ENCODE peak calls at places on chromosomes 3 and 15, in seven cellular contexts. One of them, this sample, is unnamed.

GRCh38 chr3:132422531-132422930 is 5.2 kb downstream of the DNAJC13 start:
- DNase-seq in OCI-LY7: no peak
- DNase-seq in A673: no peak
- DNase-seq in foreskin fibroblast: no peak
- DNase-seq in neural progenitor cell: no peak
- DNase-seq in AG10803: no peak
- DNase-seq in BE2C: no peak
- DNase-seq in this sample: no peak

GRCh38 chr3:138180375-138181029 is 5.8 kb upstream of the DBR1 start:
- DNase-seq in OCI-LY7: peak
- DNase-seq in A673: peak
- DNase-seq in foreskin fibroblast: peak
- DNase-seq in neural progenitor cell: peak
- DNase-seq in AG10803: peak
- DNase-seq in BE2C: peak
- DNase-seq in this sample: no peak

GRCh38 chr3:19866751-19867347 is 67.2 kb downstream of the EFHB start:
- DNase-seq in OCI-LY7: peak
- DNase-seq in A673: peak
- DNase-seq in foreskin fibroblast: peak
- DNase-seq in neural progenitor cell: peak
- DNase-seq in AG10803: peak
- DNase-seq in BE2C: peak
- DNase-seq in this sample: no peak

GRCh38 chr3:69386535-69387385 is 872 bp upstream of the FRMD4B start:
- DNase-seq in OCI-LY7: no peak
- DNase-seq in A673: no peak
- DNase-seq in foreskin fibroblast: no peak
- DNase-seq in neural progenitor cell: peak
- DNase-seq in AG10803: no peak
- DNase-seq in BE2C: no peak
- DNase-seq in this sample: no peak

GRCh38 chr3:64730651-64731050 is 42.9 kb upstream of the ADAMTS9 start:
- DNase-seq in OCI-LY7: no peak
- DNase-seq in A673: no peak
- DNase-seq in foreskin fibroblast: no peak
- DNase-seq in neural progenitor cell: no peak
- DNase-seq in AG10803: no peak
- DNase-seq in BE2C: peak
- DNase-seq in this sample: no peak

GRCh38 chr15:70504305-70504951 is 258.9 kb downstream of the UACA start:
- DNase-seq in OCI-LY7: peak
- DNase-seq in A673: peak
- DNase-seq in foreskin fibroblast: peak
- DNase-seq in neural progenitor cell: no peak
- DNase-seq in AG10803: peak
- DNase-seq in BE2C: peak
- DNase-seq in this sample: no peak

GRCh38 chr15:74453925-74454763 is 6.8 kb downstream of the UBL7 start:
- DNase-seq in OCI-LY7: no peak
- DNase-seq in A673: peak
- DNase-seq in foreskin fibroblast: no peak
- DNase-seq in neural progenitor cell: no peak
- DNase-seq in AG10803: no peak
- DNase-seq in BE2C: no peak
- DNase-seq in this sample: no peak

GRCh38 chr3:141477224-141477623 is 9.6 kb upstream of the RASA2 start:
- DNase-seq in OCI-LY7: no peak
- DNase-seq in A673: no peak
- DNase-seq in foreskin fibroblast: peak
- DNase-seq in neural progenitor cell: no peak
- DNase-seq in AG10803: peak
- DNase-seq in BE2C: no peak
- DNase-seq in this sample: no peak

GRCh38 chr3:172201990-172202318 is 162.6 kb downstream of the FNDC3B start:
- DNase-seq in OCI-LY7: no peak
- DNase-seq in A673: peak
- DNase-seq in foreskin fibroblast: peak
- DNase-seq in neural progenitor cell: no peak
- DNase-seq in AG10803: peak
- DNase-seq in BE2C: no peak
- DNase-seq in this sample: no peak

GRCh38 chr3:52843116-52843865 is 8.5 kb upstream of the MUSTN1 start:
- DNase-seq in OCI-LY7: no peak
- DNase-seq in A673: no peak
- DNase-seq in foreskin fibroblast: no peak
- DNase-seq in neural progenitor cell: peak
- DNase-seq in AG10803: no peak
- DNase-seq in BE2C: no peak
- DNase-seq in this sample: no peak

GRCh38 chr15:33907326-33907725 is 61.0 kb upstream of the CHRM5 start:
- DNase-seq in OCI-LY7: no peak
- DNase-seq in A673: no peak
- DNase-seq in foreskin fibroblast: no peak
- DNase-seq in neural progenitor cell: no peak
- DNase-seq in AG10803: peak
- DNase-seq in BE2C: no peak
- DNase-seq in this sample: no peak

GRCh38 chr15:69813881-69814280 is 283.8 kb downstream of the TLE3 start:
- DNase-seq in OCI-LY7: no peak
- DNase-seq in A673: no peak
- DNase-seq in foreskin fibroblast: no peak
- DNase-seq in neural progenitor cell: no peak
- DNase-seq in AG10803: no peak
- DNase-seq in BE2C: no peak
- DNase-seq in this sample: no peak

GRCh38 chr3:197278933-197279332 is 19.5 kb downstream of the DLG1 start:
- DNase-seq in OCI-LY7: no peak
- DNase-seq in A673: no peak
- DNase-seq in foreskin fibroblast: no peak
- DNase-seq in neural progenitor cell: no peak
- DNase-seq in AG10803: no peak
- DNase-seq in BE2C: no peak
- DNase-seq in this sample: no peak

GRCh38 chr3:49775538-49775937 is 10.8 kb downstream of the IP6K1 start:
- DNase-seq in OCI-LY7: no peak
- DNase-seq in A673: no peak
- DNase-seq in foreskin fibroblast: no peak
- DNase-seq in neural progenitor cell: no peak
- DNase-seq in AG10803: peak
- DNase-seq in BE2C: peak
- DNase-seq in this sample: no peak

GRCh38 chr3:114879059-114880031 is 267.7 kb downstream of the ZBTB20 start:
- DNase-seq in OCI-LY7: no peak
- DNase-seq in A673: peak
- DNase-seq in foreskin fibroblast: peak
- DNase-seq in neural progenitor cell: no peak
- DNase-seq in AG10803: peak
- DNase-seq in BE2C: no peak
- DNase-seq in this sample: no peak

GRCh38 chr3:127389913-127390312 is 102.1 kb upstream of the PRR20G start:
- DNase-seq in OCI-LY7: no peak
- DNase-seq in A673: no peak
- DNase-seq in foreskin fibroblast: no peak
- DNase-seq in neural progenitor cell: no peak
- DNase-seq in AG10803: no peak
- DNase-seq in BE2C: no peak
- DNase-seq in this sample: no peak

GRCh38 chr3:186417791-186418190 is 55.8 kb upstream of the DGKG start:
- DNase-seq in OCI-LY7: no peak
- DNase-seq in A673: peak
- DNase-seq in foreskin fibroblast: peak
- DNase-seq in neural progenitor cell: no peak
- DNase-seq in AG10803: peak
- DNase-seq in BE2C: no peak
- DNase-seq in this sample: no peak

DNA sequence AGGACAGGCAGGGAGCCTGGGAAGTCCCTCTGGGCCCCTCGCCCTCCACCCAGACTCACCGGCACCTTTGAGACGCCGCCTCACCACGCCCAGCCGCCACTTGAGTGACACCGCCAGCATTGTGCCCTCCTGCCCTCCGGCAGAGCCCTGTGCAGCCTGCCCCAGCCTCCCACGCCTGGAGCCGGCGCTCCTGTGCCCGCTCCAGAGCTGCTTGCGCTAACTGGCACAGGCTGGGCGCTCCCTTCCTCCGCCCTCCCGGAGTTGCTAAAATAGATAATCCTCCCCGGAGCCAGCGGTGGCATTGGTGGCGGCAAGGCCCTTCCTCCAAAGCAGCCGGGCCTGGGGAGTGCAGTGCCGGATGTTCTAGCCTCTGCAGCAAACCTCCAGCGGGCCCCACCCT is 15.7 kb upstream of the GRIP2 start:
- DNase-seq in OCI-LY7: no peak
- DNase-seq in A673: no peak
- DNase-seq in foreskin fibroblast: no peak
- DNase-seq in neural progenitor cell: no peak
- DNase-seq in AG10803: no peak
- DNase-seq in BE2C: peak
- DNase-seq in this sample: no peak
- H3K4me3 ChIP-seq in OCI-LY7: no peak
- H3K4me3 ChIP-seq in A673: no peak
- H3K4me3 ChIP-seq in foreskin fibroblast: no peak
- H3K4me3 ChIP-seq in neural progenitor cell: no peak
- H3K4me3 ChIP-seq in AG10803: no peak
- H3K4me3 ChIP-seq in BE2C: no peak
- H3K4me3 ChIP-seq in this sample: no peak

GRCh38 chr15:68693071-68693470 is 114.3 kb downstream of the CORO2B start:
- DNase-seq in OCI-LY7: no peak
- DNase-seq in A673: peak
- DNase-seq in foreskin fibroblast: peak
- DNase-seq in neural progenitor cell: no peak
- DNase-seq in AG10803: peak
- DNase-seq in BE2C: no peak
- DNase-seq in this sample: no peak
- H3K4me3 ChIP-seq in OCI-LY7: no peak
- H3K4me3 ChIP-seq in A673: no peak
- H3K4me3 ChIP-seq in foreskin fibroblast: no peak
- H3K4me3 ChIP-seq in neural progenitor cell: no peak
- H3K4me3 ChIP-seq in AG10803: no peak
- H3K4me3 ChIP-seq in BE2C: no peak
- H3K4me3 ChIP-seq in this sample: no peak

GRCh38 chr3:106204160-106204868 is 335.5 kb upstream of the CBLB start:
- DNase-seq in OCI-LY7: no peak
- DNase-seq in A673: no peak
- DNase-seq in foreskin fibroblast: no peak
- DNase-seq in neural progenitor cell: no peak
- DNase-seq in AG10803: no peak
- DNase-seq in BE2C: no peak
- DNase-seq in this sample: no peak
- H3K4me3 ChIP-seq in OCI-LY7: no peak
- H3K4me3 ChIP-seq in A673: no peak
- H3K4me3 ChIP-seq in foreskin fibroblast: no peak
- H3K4me3 ChIP-seq in neural progenitor cell: no peak
- H3K4me3 ChIP-seq in AG10803: no peak
- H3K4me3 ChIP-seq in BE2C: no peak
- H3K4me3 ChIP-seq in this sample: no peak

DNA sequence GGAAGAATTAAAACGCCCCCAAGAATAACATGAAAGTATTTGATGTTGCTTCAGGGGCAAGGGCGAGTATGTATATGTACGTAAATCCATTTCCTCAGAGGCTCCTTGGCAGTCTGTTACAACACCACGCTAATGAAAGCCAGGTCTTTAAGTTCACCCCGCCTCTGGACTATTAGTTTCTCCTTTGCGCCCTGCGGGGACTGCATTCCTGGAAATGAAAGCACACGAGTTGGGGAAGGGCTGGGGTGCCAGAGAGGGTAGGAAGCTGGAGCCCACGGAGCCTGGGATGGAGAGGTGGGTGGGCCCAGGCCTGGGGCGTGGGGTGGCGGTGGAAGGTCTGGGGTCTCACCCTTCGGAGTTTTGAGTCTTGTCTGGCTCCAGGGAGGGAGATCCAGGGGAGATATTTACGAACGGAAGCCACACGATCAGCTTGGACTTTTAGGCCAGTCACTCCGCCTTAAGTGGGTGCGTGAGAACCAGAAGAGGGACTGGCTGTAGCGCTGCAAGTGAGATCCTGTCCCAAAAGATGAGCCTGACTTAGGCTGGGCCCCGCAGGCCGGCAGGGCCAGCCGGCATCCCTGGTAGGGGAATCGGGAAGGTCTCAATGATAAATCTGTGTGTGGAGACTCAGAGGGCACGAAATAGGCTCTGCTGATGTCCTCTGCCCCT is 1.6 kb upstream of the PLCL2 start:
- DNase-seq in OCI-LY7: no peak
- DNase-seq in A673: no peak
- DNase-seq in foreskin fibroblast: no peak
- DNase-seq in neural progenitor cell: peak
- DNase-seq in AG10803: peak
- DNase-seq in BE2C: no peak
- DNase-seq in this sample: no peak
- H3K4me3 ChIP-seq in OCI-LY7: no peak
- H3K4me3 ChIP-seq in A673: no peak
- H3K4me3 ChIP-seq in foreskin fibroblast: peak
- H3K4me3 ChIP-seq in neural progenitor cell: no peak
- H3K4me3 ChIP-seq in AG10803: no peak
- H3K4me3 ChIP-seq in BE2C: no peak
- H3K4me3 ChIP-seq in this sample: no peak

DNA sequence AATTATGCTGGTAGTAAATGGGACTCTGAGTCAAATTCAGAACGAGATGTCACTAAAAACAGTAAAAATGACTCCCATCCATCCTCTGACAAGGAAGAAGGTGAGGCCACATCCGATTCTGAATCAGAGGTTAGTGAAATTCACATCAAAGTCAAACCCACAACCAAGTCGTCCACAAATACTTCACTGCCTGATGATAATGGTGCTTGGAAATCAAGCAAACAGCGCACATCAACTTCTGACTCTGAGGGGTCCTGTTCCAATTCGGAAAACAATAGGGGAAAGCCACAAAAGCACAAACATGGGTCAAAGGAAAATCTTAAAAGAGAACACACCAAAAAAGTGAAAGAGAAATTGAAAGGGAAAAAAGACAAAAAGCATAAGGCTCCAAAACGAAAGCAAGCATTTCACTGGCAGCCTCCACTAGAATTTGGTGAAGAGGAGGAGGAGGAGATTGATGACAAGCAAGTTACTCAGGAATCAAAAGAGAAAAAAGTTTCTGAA is 15.1 kb upstream of the ZBTB47 start:
- DNase-seq in OCI-LY7: no peak
- DNase-seq in A673: no peak
- DNase-seq in foreskin fibroblast: no peak
- DNase-seq in neural progenitor cell: no peak
- DNase-seq in AG10803: no peak
- DNase-seq in BE2C: no peak
- DNase-seq in this sample: no peak
- H3K4me3 ChIP-seq in OCI-LY7: no peak
- H3K4me3 ChIP-seq in A673: no peak
- H3K4me3 ChIP-seq in foreskin fibroblast: no peak
- H3K4me3 ChIP-seq in neural progenitor cell: no peak
- H3K4me3 ChIP-seq in AG10803: no peak
- H3K4me3 ChIP-seq in BE2C: no peak
- H3K4me3 ChIP-seq in this sample: no peak